ENCODE peak calls at places on chromosomes 2 and 18, in nine cellular contexts. I, V, N, W, G, M, F, K and S are unnamed samples. For H3K36me3, the result is how much of the 10 kb centered on the place peaks cover.

GRCh38 chr18:21123290-21123926 is 11.8 kb upstream of the ROCK1 start:
- DNase-seq in I (no peak), K (no peak), W (no peak), V (no peak), F (no peak), M (no peak), N (no peak), G (no peak), S (no peak)

GRCh38 chr2:215368493-215368809 is 56.6 kb downstream of the ATIC start:
- DNase-seq in M (no peak), I (no peak), F (no peak), G (no peak), W (no peak), V (no peak), K (no peak), N (no peak), S (no peak)

GRCh38 chr2:62467100-62467474 is 38.9 kb downstream of the TMEM17 start:
- DNase-seq in F (no peak), V (no peak), N (no peak), W (no peak), G (no peak), K (no peak), I (no peak), M (no peak), S (no peak)

GRCh38 chr18:29457316-29457715 is 1280.4 kb upstream of the CDH2 start:
- DNase-seq in G (peak), K (no peak), F (no peak), W (no peak), M (no peak), N (no peak), V (no peak), I (no peak), S (no peak)

GRCh38 chr2:220891405-220891804 is 680.7 kb downstream of the EPHA4 start:
- DNase-seq in M (no peak), V (no peak), K (no peak), N (peak), W (no peak), F (no peak), I (no peak), G (peak), S (no peak)

GRCh38 chr18:10304853-10305252 is 149.6 kb upstream of the APCDD1 start:
- DNase-seq in M (peak), K (peak), W (no peak), I (no peak), N (no peak), V (no peak), G (no peak), F (no peak), S (no peak)

GRCh38 chr2:160227252-160227651 is 27.2 kb upstream of the ITGB6 start:
- DNase-seq in W (no peak), V (no peak), N (no peak), K (no peak), I (no peak), F (no peak), M (no peak), G (no peak), S (no peak)

GRCh38 chr2:73402386-73403103 is 16.9 kb downstream of the ALMS1 start:
- DNase-seq in K (no peak), V (no peak), I (no peak), G (no peak), M (no peak), W (no peak), N (no peak), F (no peak), S (no peak)

GRCh38 chr2:14053105-14053504 is 579.4 kb upstream of the LRATD1 start:
- DNase-seq in F (no peak), K (no peak), G (no peak), M (no peak), I (no peak), N (no peak), W (no peak), V (no peak), S (no peak)

GRCh38 chr2:111032721-111033532 is 87.8 kb upstream of the BCL2L11 start:
- DNase-seq in G (peak), V (no peak), F (peak), K (peak), N (no peak), W (no peak), M (no peak), I (no peak), S (no peak)

GRCh38 chr2:102366406-102367112 is 11.0 kb downstream of the IL18R1 start:
- DNase-seq in V (no peak), F (no peak), I (peak), W (no peak), K (no peak), M (no peak), N (no peak), G (no peak), S (no peak)

GRCh38 chr2:181615086-181615635 is 41.7 kb downstream of the CERKL start:
- DNase-seq in V (no peak), F (no peak), I (no peak), N (no peak), M (no peak), W (no peak), K (no peak), G (no peak), S (no peak)

GRCh38 chr18:2883137-2883671 is 36.4 kb downstream of the EMILIN2 start:
- DNase-seq in V (no peak), M (no peak), N (no peak), K (no peak), W (no peak), G (no peak), F (no peak), I (no peak), S (peak)

GRCh38 chr2:205835982-205836381 is 153.7 kb downstream of the NRP2 start:
- DNase-seq in I (no peak), N (no peak), G (no peak), K (no peak), F (no peak), V (no peak), M (no peak), W (no peak), S (no peak)

DNA sequence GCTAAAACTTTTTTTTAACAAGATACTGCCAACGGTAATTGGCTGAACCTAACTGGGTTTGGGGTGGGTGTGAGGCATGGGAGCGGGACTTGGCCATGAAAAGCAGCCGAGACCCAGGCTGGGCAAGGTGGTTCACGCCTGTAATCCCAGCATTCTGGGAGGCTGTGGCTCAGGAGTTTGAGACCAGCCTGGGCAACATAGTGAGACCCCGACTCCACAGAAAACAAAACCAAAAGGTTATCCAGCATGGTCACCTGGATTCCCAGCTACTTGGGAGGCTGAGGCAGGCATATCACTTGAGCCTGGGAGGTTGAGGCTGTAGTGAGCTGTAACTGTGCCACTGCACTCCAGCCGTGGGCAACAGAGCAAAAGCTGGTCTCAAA is 11.0 kb upstream of the SEMA4C start:
- DNase-seq in F (no peak), I (no peak), V (no peak), N (no peak), M (no peak), G (no peak), W (no peak), K (no peak), S (no peak)
- H3K36me3 ChIP-seq in F (under half), I (under half), V (under half), N (under half), M (under half), G (under half), W (under half), K (under half), S (under half)

GRCh38 chr2:128305555-128306080 is 13.1 kb downstream of the HS6ST1 start:
- DNase-seq in M (no peak), G (no peak), K (no peak), F (no peak), V (peak), W (no peak), I (no peak), N (no peak), S (peak)

GRCh38 chr2:128307595-128307994 is 11.1 kb downstream of the HS6ST1 start:
- DNase-seq in F (no peak), G (no peak), V (peak), K (no peak), M (no peak), N (no peak), I (no peak), W (peak), S (peak)

GRCh38 chr2:128304715-128305554 is 13.7 kb downstream of the HS6ST1 start:
- DNase-seq in K (peak), I (no peak), V (peak), F (peak), N (peak), M (no peak), G (peak), W (no peak), S (peak)

GRCh38 chr2:128306931-128307460 is 11.7 kb downstream of the HS6ST1 start:
- DNase-seq in I (no peak), W (no peak), N (no peak), F (no peak), K (no peak), M (no peak), G (no peak), V (peak), S (peak)

GRCh38 chr2:128306081-128306930 is 12.4 kb downstream of the HS6ST1 start:
- DNase-seq in F (peak), V (peak), I (no peak), N (peak), G (no peak), K (no peak), M (no peak), W (no peak), S (no peak)
- TF ChIP-seq POLR2AphosphoS5 in F (peak), V (peak), I (no peak), N (no peak), G (no peak), K (no peak), M (no peak), W (no peak), S (no peak)

GRCh38 chr2:157419031-157419580 is 24.8 kb downstream of the CYTIP start:
- DNase-seq in M (no peak), W (no peak), I (no peak), V (no peak), K (no peak), N (no peak), F (no peak), G (no peak), S (peak)
- H3K36me3 ChIP-seq in M (under half), W (under half), I (under half), V (under half), K (under half), N (under half), F (under half), G (under half), S (under half)

GRCh38 chr18:68418226-68418868 is 296.6 kb downstream of the TMX3 start:
- DNase-seq in K (no peak), N (no peak), F (no peak), M (no peak), I (no peak), V (no peak), W (no peak), G (no peak), S (no peak)
- TF ChIP-seq POLR2AphosphoS5 in K (no peak), N (no peak), F (no peak), M (no peak), I (no peak), V (no peak), W (no peak), G (no peak), S (no peak)

GRCh38 chr2:26279886-26280285 is 35.1 kb downstream of the HADHB start:
- DNase-seq in K (no peak), M (no peak), F (no peak), N (no peak), G (no peak), V (no peak), W (no peak), I (no peak), S (no peak)

GRCh38 chr2:26273501-26273900 is 28.8 kb downstream of the HADHB start:
- DNase-seq in V (no peak), G (no peak), M (peak), F (no peak), N (no peak), K (no peak), I (no peak), W (no peak), S (no peak)

GRCh38 chr2:26281226-26281625 is 36.5 kb downstream of the HADHB start:
- DNase-seq in K (no peak), I (no peak), W (no peak), M (no peak), G (no peak), N (no peak), F (no peak), V (no peak), S (no peak)

GRCh38 chr2:26274058-26274613 is 29.4 kb downstream of the HADHB start:
- DNase-seq in I (no peak), V (peak), W (no peak), M (peak), G (no peak), K (peak), F (peak), N (no peak), S (no peak)

DNA sequence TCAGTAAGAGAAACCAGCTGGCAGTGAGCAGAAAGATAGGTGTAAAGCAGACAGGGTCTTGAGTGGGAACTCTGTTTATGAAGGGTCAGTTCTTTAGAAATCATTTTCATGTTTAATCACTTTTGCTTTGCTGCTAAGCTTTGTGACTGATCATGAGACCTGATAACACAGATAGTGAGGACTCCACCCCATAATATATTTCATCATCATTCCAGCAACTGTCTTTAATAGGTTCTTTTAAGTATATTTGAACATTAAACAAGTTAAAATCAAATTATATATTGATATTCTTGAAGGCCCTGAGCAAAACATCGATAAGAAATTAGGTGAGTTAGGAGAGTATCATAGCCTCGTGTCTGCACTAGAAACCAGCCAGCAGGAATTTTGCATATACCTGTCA is 31.7 kb downstream of the HADHB start:
- DNase-seq in W (no peak), N (no peak), K (no peak), G (no peak), I (no peak), V (no peak), F (no peak), M (no peak), S (no peak)
- H3K36me3 ChIP-seq in W (under half), N (under half), K (under half), G (under half), I (under half), V (half or more), F (half or more), M (under half), S (half or more)

GRCh38 chr18:61833387-61833786 is 59.4 kb downstream of the RNF152 start:
- DNase-seq in M (peak), W (no peak), I (peak), N (no peak), F (no peak), K (no peak), G (no peak), V (no peak), S (no peak)
- TF ChIP-seq POLR2AphosphoS5 in M (peak), W (no peak), I (no peak), N (no peak), F (no peak), K (no peak), G (no peak), V (no peak), S (no peak)

GRCh38 chr2:101286684-101287083 is 21.8 kb downstream of the RNF149 start:
- DNase-seq in V (no peak), M (no peak), I (no peak), N (no peak), F (no peak), K (no peak), W (no peak), G (no peak), S (no peak)

GRCh38 chr2:101291973-101292372 is 16.5 kb downstream of the RNF149 start:
- DNase-seq in K (no peak), F (no peak), N (no peak), V (no peak), G (no peak), W (no peak), M (no peak), I (no peak), S (no peak)

GRCh38 chr2:101282980-101283379 is 25.5 kb downstream of the RNF149 start:
- DNase-seq in N (no peak), W (no peak), I (no peak), M (no peak), F (no peak), G (no peak), K (no peak), V (no peak), S (no peak)

GRCh38 chr2:101290711-101291110 is 17.8 kb downstream of the RNF149 start:
- DNase-seq in V (no peak), W (no peak), I (no peak), N (no peak), F (no peak), K (no peak), G (no peak), M (no peak), S (no peak)

GRCh38 chr2:101287303-101287702 is 21.2 kb downstream of the RNF149 start:
- DNase-seq in I (no peak), W (no peak), V (no peak), M (no peak), K (no peak), G (no peak), N (no peak), F (no peak), S (no peak)
- H3K36me3 ChIP-seq in I (under half), W (half or more), V (half or more), M (half or more), K (half or more), G (under half), N (under half), F (half or more), S (half or more)